ENCODE peak calls at places on chromosomes 1 and 21, in six cellular contexts. One of them, this sample, is unnamed.

GRCh38 chr21:40546657-40547056 is 300.3 kb downstream of the DSCAM start:
- DNase-seq in T-helper 17 cell: no peak
- DNase-seq in globus pallidus: peak
- DNase-seq in CD8-positive, alpha-beta T cell: no peak
- DNase-seq in IMR-90: no peak
- DNase-seq in cardiac fibroblast: no peak
- DNase-seq in this sample: no peak

GRCh38 chr1:25774921-25775774 is 24.8 kb upstream of the SELENON start:
- DNase-seq in T-helper 17 cell: peak
- DNase-seq in globus pallidus: no peak
- DNase-seq in CD8-positive, alpha-beta T cell: peak
- DNase-seq in IMR-90: no peak
- DNase-seq in cardiac fibroblast: no peak
- DNase-seq in this sample: no peak

GRCh38 chr1:40646385-40646784 is 19.1 kb downstream of the RIMS3 start:
- DNase-seq in T-helper 17 cell: no peak
- DNase-seq in globus pallidus: no peak
- DNase-seq in CD8-positive, alpha-beta T cell: no peak
- DNase-seq in IMR-90: peak
- DNase-seq in cardiac fibroblast: peak
- DNase-seq in this sample: no peak

GRCh38 chr1:2834146-2834475 is 32.6 kb upstream of the TTC34 start:
- DNase-seq in T-helper 17 cell: no peak
- DNase-seq in globus pallidus: no peak
- DNase-seq in CD8-positive, alpha-beta T cell: no peak
- DNase-seq in IMR-90: no peak
- DNase-seq in cardiac fibroblast: no peak
- DNase-seq in this sample: no peak

GRCh38 chr1:170731566-170732261 is 67.8 kb downstream of the PRRX1 start:
- DNase-seq in T-helper 17 cell: no peak
- DNase-seq in globus pallidus: no peak
- DNase-seq in CD8-positive, alpha-beta T cell: no peak
- DNase-seq in IMR-90: no peak
- DNase-seq in cardiac fibroblast: no peak
- DNase-seq in this sample: no peak

GRCh38 chr21:33856893-33857527 is 58.6 kb downstream of the ATP5PO start:
- DNase-seq in T-helper 17 cell: no peak
- DNase-seq in globus pallidus: no peak
- DNase-seq in CD8-positive, alpha-beta T cell: no peak
- DNase-seq in IMR-90: no peak
- DNase-seq in cardiac fibroblast: no peak
- DNase-seq in this sample: no peak

GRCh38 chr1:187920976-187921375 is 1092.2 kb downstream of the PLA2G4A start:
- DNase-seq in T-helper 17 cell: no peak
- DNase-seq in globus pallidus: no peak
- DNase-seq in CD8-positive, alpha-beta T cell: no peak
- DNase-seq in IMR-90: no peak
- DNase-seq in cardiac fibroblast: no peak
- DNase-seq in this sample: no peak

GRCh38 chr1:173050865-173051264 is at the start of gene TNFSF18:
- DNase-seq in T-helper 17 cell: no peak
- DNase-seq in globus pallidus: no peak
- DNase-seq in CD8-positive, alpha-beta T cell: no peak
- DNase-seq in IMR-90: peak
- DNase-seq in cardiac fibroblast: peak
- DNase-seq in this sample: no peak

GRCh38 chr1:116538527-116538926 is 32.3 kb downstream of the CD58 start:
- DNase-seq in T-helper 17 cell: no peak
- DNase-seq in globus pallidus: no peak
- DNase-seq in CD8-positive, alpha-beta T cell: no peak
- DNase-seq in IMR-90: peak
- DNase-seq in cardiac fibroblast: peak
- DNase-seq in this sample: no peak

GRCh38 chr1:207822602-207823451 is 71.0 kb downstream of the CD46 start:
- DNase-seq in T-helper 17 cell: peak
- DNase-seq in globus pallidus: peak
- DNase-seq in CD8-positive, alpha-beta T cell: peak
- DNase-seq in IMR-90: peak
- DNase-seq in cardiac fibroblast: peak
- DNase-seq in this sample: no peak

GRCh38 chr1:117127840-117128239 is 6.3 kb upstream of the TRIM45 start:
- DNase-seq in T-helper 17 cell: no peak
- DNase-seq in globus pallidus: no peak
- DNase-seq in CD8-positive, alpha-beta T cell: no peak
- DNase-seq in IMR-90: peak
- DNase-seq in cardiac fibroblast: peak
- DNase-seq in this sample: no peak

GRCh38 chr1:46705408-46705807 is 13.5 kb downstream of the EFCAB14 start:
- DNase-seq in T-helper 17 cell: no peak
- DNase-seq in globus pallidus: no peak
- DNase-seq in CD8-positive, alpha-beta T cell: no peak
- DNase-seq in IMR-90: peak
- DNase-seq in cardiac fibroblast: no peak
- DNase-seq in this sample: no peak

GRCh38 chr1:29171089-29171488 is 10.6 kb downstream of the SRSF4 start:
- DNase-seq in T-helper 17 cell: no peak
- DNase-seq in globus pallidus: no peak
- DNase-seq in CD8-positive, alpha-beta T cell: no peak
- DNase-seq in IMR-90: no peak
- DNase-seq in cardiac fibroblast: peak
- DNase-seq in this sample: no peak

GRCh38 chr1:28359592-28360239 is 9.8 kb upstream of the PHACTR4 start:
- DNase-seq in T-helper 17 cell: peak
- DNase-seq in globus pallidus: peak
- DNase-seq in CD8-positive, alpha-beta T cell: peak
- DNase-seq in IMR-90: peak
- DNase-seq in cardiac fibroblast: peak
- DNase-seq in this sample: peak

GRCh38 chr1:67743072-67743725 is 58.2 kb downstream of the GADD45A start:
- DNase-seq in T-helper 17 cell: no peak
- DNase-seq in globus pallidus: no peak
- DNase-seq in CD8-positive, alpha-beta T cell: no peak
- DNase-seq in IMR-90: no peak
- DNase-seq in cardiac fibroblast: no peak
- DNase-seq in this sample: no peak

GRCh38 chr21:40620386-40621145 is 226.4 kb downstream of the DSCAM start:
- DNase-seq in T-helper 17 cell: no peak
- DNase-seq in globus pallidus: no peak
- DNase-seq in CD8-positive, alpha-beta T cell: no peak
- DNase-seq in IMR-90: no peak
- DNase-seq in cardiac fibroblast: no peak
- DNase-seq in this sample: no peak

GRCh38 chr1:181152892-181153633 is 64.6 kb downstream of the IER5 start:
- DNase-seq in T-helper 17 cell: no peak
- DNase-seq in globus pallidus: peak
- DNase-seq in CD8-positive, alpha-beta T cell: no peak
- DNase-seq in IMR-90: peak
- DNase-seq in cardiac fibroblast: peak
- DNase-seq in this sample: no peak

This sample was measured in HAP-1.